ENCODE peak calls at places on chromosome 15, in four cellular contexts. Z, D, U and W are unnamed samples.

GRCh38 chr15:70478251-70478990 is 284.9 kb downstream of the UACA start:
- DNase-seq in U (no peak), Z (no peak), D (peak; percentile 85), W (no peak)

GRCh38 chr15:43794269-43795037 is 2.3 kb downstream of the SERF2 start:
- DNase-seq in D (no peak), U (peak; percentile 53), Z (no peak), W (no peak)

GRCh38 chr15:37045241-37045640 is 55.1 kb downstream of the MEIS2 start:
- DNase-seq in D (no peak), Z (no peak), U (no peak), W (no peak)

GRCh38 chr15:98853161-98853560 is 154.4 kb downstream of the PGPEP1L start:
- DNase-seq in Z (peak; percentile 51), U (peak; percentile 88), D (peak; percentile 90), W (peak; percentile 85)

GRCh38 chr15:63501256-63502089 is 2.9 kb upstream of the USP3 start:
- DNase-seq in U (peak; percentile 77), D (peak; percentile 90), Z (no peak), W (peak; percentile 75)

GRCh38 chr15:35362195-35362829 is 183.7 kb downstream of the DPH6 start:
- DNase-seq in Z (no peak), U (no peak), D (no peak), W (no peak)

GRCh38 chr15:39095218-39095879 is 485.5 kb upstream of the THBS1 start:
- DNase-seq in D (no peak), Z (no peak), U (no peak), W (no peak)

GRCh38 chr15:59605994-59606393 is 5.6 kb upstream of the GCNT3 start:
- DNase-seq in D (no peak), U (no peak), Z (no peak), W (no peak)

GRCh38 chr15:25690673-25691543 is 172.2 kb downstream of the ATP10A start:
- DNase-seq in D (no peak), U (no peak), Z (no peak), W (no peak)

GRCh38 chr15:99943466-99943865 is 210.2 kb upstream of the LYSMD4 start:
- DNase-seq in D (no peak), Z (no peak), U (no peak), W (no peak)

GRCh38 chr15:44193651-44194396 is 1.2 kb downstream of the FRMD5 start:
- DNase-seq in Z (no peak), U (no peak), D (no peak), W (no peak)

GRCh38 chr15:91346259-91346658 is 246.2 kb downstream of the SV2B start:
- DNase-seq in Z (no peak), U (no peak), D (no peak), W (no peak)

GRCh38 chr15:51735611-51736010 is 1.8 kb downstream of the LYSMD2 start:
- DNase-seq in U (no peak), D (no peak), Z (no peak), W (no peak)

GRCh38 chr15:68318931-68319909 is 41.7 kb downstream of the FEM1B start:
- DNase-seq in Z (no peak), U (no peak), D (peak; percentile 42), W (no peak)

GRCh38 chr15:99117111-99117510 is 12.2 kb downstream of the SYNM start:
- DNase-seq in D (no peak), Z (no peak), U (no peak), W (no peak)

GRCh38 chr15:60840306-60840702 is 361.4 kb upstream of the ICE2 start:
- DNase-seq in Z (no peak), D (no peak), U (no peak), W (no peak)

GRCh38 chr15:43509923-43510229 is 7.5 kb upstream of the MAP1A start:
- DNase-seq in D (no peak), U (no peak), Z (no peak), W (no peak)

GRCh38 chr15:35130245-35130644 is 45.1 kb upstream of the NANOGP8 start:
- DNase-seq in Z (no peak), U (no peak), D (no peak), W (no peak)

GRCh38 chr15:22810033-22810734 is 23.7 kb downstream of the NIPA1 start:
- DNase-seq in Z (no peak), U (no peak), D (no peak), W (no peak)

GRCh38 chr15:74844319-74845207 is 1.6 kb upstream of the ULK3 start:
- DNase-seq in U (no peak), D (no peak), Z (no peak), W (no peak)

GRCh38 chr15:90046289-90046688 is 45.2 kb downstream of the ZNF710 start:
- DNase-seq in Z (no peak), U (peak; percentile 1), D (no peak), W (no peak)

GRCh38 chr15:94230436-94230885 is 900 bp upstream of the MCTP2 start:
- DNase-seq in Z (no peak), D (no peak), U (no peak), W (no peak)

GRCh38 chr15:46652256-46652655 is 1017.4 kb downstream of the SQOR start:
- DNase-seq in D (no peak), U (no peak), Z (no peak), W (no peak)

GRCh38 chr15:70260096-70260495 is 162.4 kb upstream of the TLE3 start:
- DNase-seq in D (peak; percentile 44), Z (no peak), U (no peak), W (no peak)

GRCh38 chr15:91219203-91219602 is 119.1 kb downstream of the SV2B start:
- DNase-seq in D (no peak), Z (no peak), U (no peak), W (no peak)

GRCh38 chr15:49174902-49175301 is 4.9 kb downstream of the GALK2 start:
- DNase-seq in D (no peak), Z (no peak), U (no peak), W (no peak)

GRCh38 chr15:71329041-71329440 is 213.8 kb downstream of the THSD4 start:
- DNase-seq in U (peak; percentile 20), Z (no peak), D (no peak), W (no peak)

GRCh38 chr15:75732809-75733451 is 20.3 kb upstream of the CSPG4 start:
- DNase-seq in D (peak; percentile 84), U (peak; percentile 75), Z (no peak), W (peak; percentile 65)

GRCh38 chr15:70259030-70259424 is 161.3 kb upstream of the TLE3 start:
- DNase-seq in D (peak; percentile 93), Z (no peak), U (no peak), W (peak; percentile 65)

DNA sequence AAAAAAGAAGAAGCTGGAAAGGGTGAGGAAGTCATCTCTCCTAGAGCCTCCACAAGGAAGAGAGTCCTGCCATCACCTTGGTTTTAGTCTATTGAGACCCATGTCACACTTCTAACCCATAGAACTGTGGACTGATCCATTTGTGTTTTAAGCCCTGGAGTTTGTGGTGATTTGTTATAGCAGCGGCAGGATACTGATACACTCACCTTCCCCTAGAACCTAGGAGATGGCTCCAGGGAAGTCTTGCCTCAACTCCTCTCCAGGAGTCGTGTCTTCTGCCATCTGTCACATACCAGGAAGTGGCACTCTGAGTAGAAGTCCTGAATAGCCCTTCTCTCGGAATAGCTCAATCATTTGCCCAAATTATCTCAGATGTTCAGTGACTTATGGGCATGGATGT is 14.6 kb upstream of the APBA2 start:
- DNase-seq in U (no peak), D (no peak), Z (no peak), W (no peak)
- TF ChIP-seq CTCF in U (no peak), D (no peak), Z (no peak), W (no peak)

DNA sequence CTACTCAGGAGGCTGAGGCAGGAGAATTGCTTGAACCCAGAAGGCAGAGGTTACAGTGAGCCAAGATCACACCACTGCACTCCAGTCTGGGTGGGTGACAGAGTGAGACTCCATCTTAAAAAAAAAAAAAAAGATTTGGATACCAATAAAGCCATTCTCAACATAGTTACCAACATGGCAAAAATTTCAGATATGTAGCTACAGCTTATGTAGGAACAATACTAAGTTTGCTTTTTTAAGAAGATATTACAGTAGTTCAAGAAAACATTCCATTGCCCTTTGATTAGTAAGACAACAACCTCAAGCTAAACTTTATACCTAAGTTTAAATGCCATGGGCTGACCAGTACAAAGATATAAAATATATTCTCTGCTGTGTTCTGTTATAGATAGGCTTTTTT is 34.4 kb downstream of the ZNF106 start:
- DNase-seq in D (no peak), Z (no peak), U (no peak), W (no peak)
- H3K27ac ChIP-seq in D (peak overlapping the region; percentile 66), Z (no peak overlapping the region), U (peak overlapping the region; percentile 90), W (peak overlapping the region; percentile 96)

GRCh38 chr15:101316529-101316928 is 21.5 kb upstream of the SNRPA1 start:
- DNase-seq in U (no peak), D (peak; percentile 31), Z (no peak), W (no peak)

GRCh38 chr15:101317473-101317872 is 22.4 kb upstream of the SNRPA1 start:
- DNase-seq in U (no peak), Z (no peak), D (no peak), W (no peak)

GRCh38 chr15:101314301-101314700 is 19.3 kb upstream of the SNRPA1 start:
- DNase-seq in Z (no peak), D (peak; percentile 53), U (no peak), W (no peak)

GRCh38 chr15:101314726-101315125 is 19.7 kb upstream of the SNRPA1 start:
- DNase-seq in D (peak; percentile 70), Z (no peak), U (no peak), W (no peak)

GRCh38 chr15:101315736-101316135 is 20.7 kb upstream of the SNRPA1 start:
- DNase-seq in U (no peak), D (peak; percentile 70), Z (no peak), W (no peak)
- TF ChIP-seq CTCF in U (no peak), D (no peak), Z (no peak), W (no peak)

GRCh38 chr15:80695911-80696651 is 971 bp downstream of the ABHD17C start:
- DNase-seq in Z (peak; percentile 13), U (peak; percentile 15), D (no peak), W (peak; percentile 53)
- H3K27ac ChIP-seq in Z (no peak overlapping the region), U (no peak overlapping the region), D (peak overlapping the region; percentile 80), W (no peak overlapping the region)

GRCh38 chr15:78265137-78265460 is 737 bp downstream of the DNAJA4 start:
- DNase-seq in Z (no peak), D (no peak), U (no peak), W (no peak)

GRCh38 chr15:78263351-78263781 is 996 bp upstream of the DNAJA4 start:
- DNase-seq in D (no peak), Z (no peak), U (no peak), W (no peak)

GRCh38 chr15:78263907-78264303 is 457 bp upstream of the DNAJA4 start:
- DNase-seq in U (no peak), Z (no peak), D (no peak), W (no peak)

GRCh38 chr15:78265752-78266224 is 1.4 kb downstream of the DNAJA4 start:
- DNase-seq in Z (no peak), U (no peak), D (no peak), W (no peak)

DNA sequence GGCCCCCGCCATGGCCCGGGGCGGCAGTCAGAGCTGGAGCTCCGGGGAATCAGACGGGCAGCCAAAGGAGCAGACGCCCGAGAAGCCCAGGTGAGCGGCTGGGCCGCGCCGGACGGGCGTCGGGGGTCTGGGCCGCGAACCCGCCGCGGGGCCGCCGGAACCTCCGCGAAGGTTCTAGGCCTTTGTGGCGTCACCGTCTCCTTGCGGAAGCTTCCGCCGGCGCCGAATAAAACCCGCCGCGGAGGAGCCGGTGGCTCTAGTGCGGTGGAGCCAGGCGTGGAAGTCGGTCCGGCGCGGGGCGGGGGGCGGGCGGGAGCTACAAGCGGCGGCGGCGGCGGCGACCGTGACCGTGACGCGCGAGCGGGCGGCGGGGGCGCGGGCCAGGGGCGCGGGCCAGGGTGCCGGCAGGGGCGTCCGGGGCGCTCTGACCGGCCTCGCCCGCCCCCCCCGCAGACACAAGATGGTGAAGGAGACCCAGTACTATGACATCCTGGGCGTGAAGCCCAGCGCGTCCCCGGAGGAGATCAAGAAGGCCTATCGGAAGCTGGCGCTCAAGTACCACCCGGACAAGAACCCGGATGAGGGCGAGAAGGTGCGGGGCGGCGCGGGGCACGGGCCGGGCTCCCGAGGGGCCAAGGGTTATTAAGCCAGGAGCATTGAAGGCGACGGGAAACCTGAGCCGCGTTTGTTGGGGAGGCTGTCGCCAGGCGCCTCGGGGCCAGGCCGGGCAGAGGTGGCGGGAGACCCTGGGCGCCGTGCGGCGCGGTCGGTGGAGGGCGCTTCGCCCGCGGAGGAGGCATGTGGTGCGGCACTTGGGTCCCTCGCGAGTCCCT is at the start of gene DNAJA4:
- DNase-seq in D (peak; percentile 87), Z (peak; percentile 60), U (peak; percentile 76), W (peak; percentile 48)
- TF ChIP-seq CTCF in D (no peak), Z (peak; percentile 27), U (no peak), W (no peak)